ENCODE peak calls at places on chromosomes 13 and 19, in seven cellular contexts. Q is activated CD4-positive, CD25-positive, alpha-beta regulatory T cell; F is stimulated activated CD4-positive, alpha-beta T cell treated with anti-CD3 and anti-CD28 coated beads, Interleukin-1b, Interleukin-23, amount 100 ng/mL, for 24 hours; X is neuronal stem cell; Z is NCI-H446; C is ascending aorta; A is HCEC 1CT. D is an unnamed sample.

GRCh38 chr13:112893570-112894422 is 75.2 kb upstream of the MCF2L start:
- DNase-seq in A (no peak), C (no peak), F (no peak), Q (no peak), Z (no peak), X (peak), D (no peak)

GRCh38 chr13:49540552-49540951 is 44.8 kb downstream of the PHF11 start:
- DNase-seq in C (no peak), A (peak), Q (no peak), F (no peak), Z (no peak), X (peak), D (no peak)

GRCh38 chr19:51274371-51274770 is 23.5 kb downstream of the SIGLECL1 start:
- DNase-seq in A (no peak), Q (no peak), X (no peak), Z (no peak), F (no peak), C (no peak), D (no peak)

GRCh38 chr19:723247-723646 is 14.5 kb downstream of the PALM start:
- DNase-seq in X (no peak), A (no peak), C (no peak), Q (no peak), F (no peak), Z (no peak), D (no peak)

GRCh38 chr19:23345838-23346237 is 49.4 kb downstream of the ZNF91 start:
- DNase-seq in A (no peak), C (no peak), Z (no peak), X (no peak), F (no peak), Q (no peak), D (no peak)

GRCh38 chr13:75876371-75877050 is 240.4 kb downstream of the LMO7 start:
- DNase-seq in Z (no peak), X (peak), C (no peak), A (peak), F (peak), Q (no peak), D (peak)

GRCh38 chr19:55550321-55550650 is 4.9 kb upstream of the SBK3 start:
- DNase-seq in Z (no peak), Q (no peak), F (no peak), X (peak), A (no peak), C (no peak), D (no peak)

GRCh38 chr19:51564791-51565190 is 6.3 kb upstream of the ZNF175 start:
- DNase-seq in X (no peak), C (no peak), Z (no peak), F (no peak), A (no peak), Q (no peak), D (peak)